ENCODE peak calls at places on chromosomes 4 and X, in eight cellular contexts. U is ascending aorta; S is ovary; W is CD8-positive, alpha-beta T cell; Z is coronary artery; I is WTC11; F is PC-3; M is OCI-LY7. R is an unnamed sample.

GRCh38 chr4:2261110-2261852 is 628 bp downstream of the MXD4 start:
- DNase-seq in S (peak; percentile 60), F (peak; percentile 37), U (peak; percentile 73), M (peak; percentile 38), W (peak; percentile 49), I (peak; percentile 48), Z (peak; percentile 77), R (peak; percentile 68)

GRCh38 chrX:3257471-3257870 is 89.0 kb downstream of the MXRA5 start:
- DNase-seq in I (no peak), U (no peak), W (no peak), S (no peak), F (no peak), Z (no peak), M (no peak), R (no peak)

GRCh38 chr4:85603437-85604336 is 128.7 kb downstream of the ARHGAP24 start:
- DNase-seq in U (no peak), F (no peak), I (no peak), W (no peak), M (peak; percentile 12), S (no peak), Z (no peak), R (no peak)

GRCh38 chr4:163542275-163542674 is 47.8 kb downstream of the TMA16 start:
- DNase-seq in Z (no peak), U (no peak), W (no peak), S (no peak), F (peak; percentile 81), M (no peak), I (no peak), R (no peak)

GRCh38 chr4:24226018-24226417 is 336.2 kb upstream of the PPARGC1A start:
- DNase-seq in Z (no peak), M (no peak), U (no peak), S (no peak), F (no peak), I (no peak), W (no peak), R (no peak)

GRCh38 chr4:15233626-15234025 is 194.2 kb upstream of the C1QTNF7 start:
- DNase-seq in Z (no peak), I (no peak), U (no peak), M (no peak), S (no peak), W (peak; percentile 11), F (no peak), R (no peak)

GRCh38 chrX:46626566-46626965 is 53.0 kb downstream of the CHST7 start:
- DNase-seq in I (no peak), Z (no peak), S (no peak), W (no peak), U (no peak), M (peak; percentile 58), F (no peak), R (no peak)

GRCh38 chrX:135974279-135974856 is 580 bp upstream of the MMGT1 start:
- DNase-seq in W (peak; percentile 67), M (peak; percentile 75), U (peak; percentile 82), S (peak; percentile 86), I (peak; percentile 68), F (peak; percentile 25), Z (peak; percentile 76), R (peak; percentile 80)

GRCh38 chr4:3760346-3760745 is 5.8 kb upstream of the ADRA2C start:
- DNase-seq in I (no peak), S (no peak), F (no peak), M (no peak), W (no peak), U (no peak), Z (no peak), R (no peak)

GRCh38 chrX:136259543-136259942 is 8.3 kb upstream of the MAP7D3 start:
- DNase-seq in U (no peak), S (no peak), Z (no peak), M (no peak), I (no peak), F (no peak), W (peak; percentile 10), R (no peak)

GRCh38 chr4:165964591-165964990 is 91.6 kb downstream of the TLL1 start:
- DNase-seq in S (no peak), W (no peak), F (no peak), U (no peak), Z (no peak), M (no peak), I (no peak), R (no peak)

GRCh38 chr4:25320374-25321172 is 8.0 kb downstream of the ZCCHC4 start:
- DNase-seq in S (no peak), M (no peak), Z (no peak), I (no peak), F (peak; percentile 80), U (no peak), W (no peak), R (no peak)

GRCh38 chrX:52934704-52935468 is 23.4 kb downstream of the FAM156A start:
- DNase-seq in I (peak; percentile 83), S (peak; percentile 99), Z (peak; percentile 97), W (peak; percentile 87), U (peak; percentile 98), F (peak; percentile 92), M (peak; percentile 92), R (peak; percentile 84)

DNA sequence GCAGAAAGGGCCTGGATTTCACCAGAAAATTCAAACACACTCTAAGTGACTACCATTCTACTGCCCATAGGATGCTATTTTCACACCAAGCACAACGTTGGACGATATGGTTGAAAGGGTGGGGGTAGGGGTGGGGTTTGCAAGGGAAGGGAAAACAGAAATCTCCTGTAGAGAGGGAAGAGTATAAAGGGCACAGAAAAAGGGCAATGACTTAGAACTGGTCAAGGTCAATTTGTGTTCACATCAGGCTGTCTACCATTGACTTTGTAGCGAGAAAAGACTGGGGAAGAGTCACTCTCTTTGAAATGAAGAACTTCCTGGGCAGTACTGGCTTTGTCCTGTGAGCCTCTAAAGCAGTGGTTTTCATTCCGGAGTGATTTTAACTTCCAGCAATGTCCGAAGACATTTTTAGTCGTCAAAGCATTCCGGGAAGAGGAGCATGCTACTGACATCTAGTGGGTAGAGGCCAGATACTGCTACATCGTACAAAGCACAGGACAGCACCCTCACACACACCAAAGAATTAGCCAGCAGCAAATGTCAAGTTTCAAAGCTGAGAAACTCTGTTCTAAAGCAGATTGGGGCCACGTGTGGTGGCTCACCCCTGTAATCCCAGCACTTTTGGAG is 48.4 kb upstream of the SLC7A3 start:
- DNase-seq in S (no peak), F (peak; percentile 41), M (no peak), W (no peak), U (no peak), Z (no peak), I (peak; percentile 10), R (no peak)
- TF ChIP-seq CTCF in S (no peak), F (peak; percentile 54), M (peak; percentile 41), W (no peak), U (no peak), Z (no peak), I (no peak), R (no peak)

DNA sequence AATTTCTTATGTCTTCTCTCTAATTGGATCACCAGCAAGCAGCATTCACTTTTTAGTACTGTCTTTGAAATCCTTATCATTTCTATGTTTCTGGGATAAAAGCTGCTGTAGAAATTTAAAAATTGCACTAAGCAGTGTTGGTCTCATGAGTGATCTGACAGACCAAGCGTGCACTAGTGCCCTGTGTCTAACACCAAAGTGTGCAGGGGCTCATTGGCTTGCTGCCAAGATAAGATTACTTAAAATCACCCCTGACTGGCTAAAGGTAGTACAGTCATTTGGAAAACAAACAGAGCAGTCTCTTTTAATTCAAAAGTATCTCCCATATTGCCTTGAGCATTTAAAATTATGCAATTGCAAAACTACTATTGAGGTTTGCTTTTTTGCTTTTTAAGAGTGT is 304.6 kb downstream of the ARAP2 start:
- DNase-seq in F (peak; percentile 3), U (no peak), M (no peak), W (no peak), Z (no peak), I (no peak), S (no peak), R (no peak)
- TF ChIP-seq CTCF in F (no peak), U (no peak), M (no peak), W (no peak), Z (no peak), I (no peak), S (no peak), R (no peak)

GRCh38 chrX:10077425-10078188 is 79.2 kb upstream of the CLCN4 start:
- DNase-seq in Z (no peak), F (peak; percentile 82), M (peak; percentile 50), W (no peak), I (no peak), S (no peak), U (no peak), R (no peak)
- TF ChIP-seq CTCF in Z (no peak), F (peak; percentile 43), M (peak; percentile 54), W (no peak), I (no peak), S (no peak), U (no peak), R (no peak)

DNA sequence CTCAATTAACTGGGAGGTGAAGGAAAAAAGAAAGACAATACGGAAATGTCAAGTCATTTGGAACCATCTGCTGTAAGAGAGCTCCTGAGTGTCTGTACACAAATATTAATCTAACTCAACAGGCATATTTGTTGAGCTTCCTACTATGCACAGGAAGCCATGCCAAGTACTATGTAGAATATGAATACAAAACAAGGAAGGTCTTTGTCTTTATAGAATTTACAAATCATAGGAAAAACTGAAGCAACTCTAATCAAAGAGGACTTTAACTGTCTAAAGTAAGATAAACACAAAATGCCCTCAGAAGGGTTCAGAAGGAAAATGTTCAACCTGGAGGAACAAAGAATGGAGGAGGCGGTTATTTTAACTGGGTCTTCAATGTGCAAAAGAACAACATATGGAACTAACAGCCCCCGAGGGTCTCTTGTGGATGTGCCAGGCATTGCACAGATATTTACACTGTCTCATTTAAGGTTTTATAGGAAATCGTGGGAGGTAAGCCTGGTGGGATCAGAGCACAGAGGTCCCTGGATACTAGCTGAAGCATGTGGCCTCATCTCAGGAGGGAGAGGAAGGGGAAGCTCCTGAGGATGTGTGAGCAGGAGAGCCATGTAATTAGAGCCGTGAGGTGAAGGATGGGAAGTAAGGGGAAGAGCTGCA is 5.8 kb downstream of the FAM114A1 start:
- DNase-seq in F (no peak), U (no peak), W (no peak), I (no peak), M (peak; percentile 45), Z (no peak), S (no peak), R (no peak)
- TF ChIP-seq CTCF in F (no peak), U (no peak), W (no peak), I (no peak), M (peak; percentile 73), Z (no peak), S (no peak), R (no peak)

DNA sequence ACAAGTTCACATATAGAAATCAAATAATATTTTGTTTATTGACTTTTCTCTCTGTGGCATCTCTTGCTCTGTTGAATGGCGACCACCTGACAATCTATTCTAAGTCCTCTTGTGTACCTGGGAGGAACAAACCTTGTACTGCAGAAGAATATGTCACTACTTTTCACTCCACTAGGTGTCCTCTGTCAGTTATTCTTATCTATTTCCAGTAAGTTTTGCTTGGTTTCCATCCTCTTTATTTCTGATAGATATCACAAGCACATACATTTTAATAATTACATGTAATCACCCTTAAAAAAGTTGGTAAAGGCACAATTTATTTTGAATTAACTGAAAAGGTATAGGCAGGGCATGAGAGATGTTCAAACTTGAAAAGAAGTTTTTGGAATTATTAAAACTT is 238.4 kb downstream of the SNCA start:
- DNase-seq in F (peak; percentile 29), Z (no peak), S (no peak), I (no peak), M (peak; percentile 5), W (no peak), U (no peak), R (no peak)
- TF ChIP-seq CTCF in F (peak; percentile 51), Z (no peak), S (no peak), I (no peak), M (peak; percentile 61), W (no peak), U (no peak), R (peak; percentile 34)

R was measured in glutamatergic neuron.